ENCODE peak calls at places on chromosomes 12 and 14, in six cellular contexts. One of them, this sample, is unnamed.

GRCh38 chr14:33576014-33576413 is 374.9 kb downstream of the EGLN3 start:
- DNase-seq in brain microvascular endothelial cell: no peak
- DNase-seq in neural progenitor cell: no peak
- DNase-seq in MCF 10A: no peak
- DNase-seq in stomach: no peak
- DNase-seq in psoas muscle: no peak
- DNase-seq in this sample: no peak

GRCh38 chr12:108511633-108512540 is 3.2 kb upstream of the FICD start:
- DNase-seq in stomach: peak
- DNase-seq in brain microvascular endothelial cell: peak
- DNase-seq in neural progenitor cell: peak
- DNase-seq in MCF 10A: peak
- DNase-seq in psoas muscle: peak
- DNase-seq in this sample: peak

GRCh38 chr14:21026988-21027315 is 2.1 kb upstream of the NDRG2 start:
- DNase-seq in stomach: no peak
- DNase-seq in psoas muscle: peak
- DNase-seq in brain microvascular endothelial cell: no peak
- DNase-seq in MCF 10A: no peak
- DNase-seq in neural progenitor cell: no peak
- DNase-seq in this sample: no peak

GRCh38 chr12:24895612-24896011 is 53.3 kb downstream of the BCAT1 start:
- DNase-seq in psoas muscle: no peak
- DNase-seq in stomach: no peak
- DNase-seq in MCF 10A: no peak
- DNase-seq in brain microvascular endothelial cell: no peak
- DNase-seq in neural progenitor cell: no peak
- DNase-seq in this sample: no peak

GRCh38 chr14:67428501-67429031 is 16.6 kb upstream of the PLEK2 start:
- DNase-seq in psoas muscle: no peak
- DNase-seq in brain microvascular endothelial cell: peak
- DNase-seq in MCF 10A: peak
- DNase-seq in neural progenitor cell: no peak
- DNase-seq in stomach: peak
- DNase-seq in this sample: no peak

GRCh38 chr12:45615268-45615667 is 114.2 kb upstream of the ARID2 start:
- DNase-seq in psoas muscle: no peak
- DNase-seq in stomach: no peak
- DNase-seq in brain microvascular endothelial cell: peak
- DNase-seq in neural progenitor cell: no peak
- DNase-seq in MCF 10A: peak
- DNase-seq in this sample: no peak

GRCh38 chr14:93104961-93105360 is 10.8 kb downstream of the ITPK1 start:
- DNase-seq in neural progenitor cell: no peak
- DNase-seq in psoas muscle: no peak
- DNase-seq in brain microvascular endothelial cell: no peak
- DNase-seq in stomach: no peak
- DNase-seq in MCF 10A: peak
- DNase-seq in this sample: no peak

GRCh38 chr12:12488823-12489528 is 73.7 kb downstream of the DUSP16 start:
- DNase-seq in brain microvascular endothelial cell: no peak
- DNase-seq in MCF 10A: no peak
- DNase-seq in neural progenitor cell: no peak
- DNase-seq in stomach: no peak
- DNase-seq in psoas muscle: no peak
- DNase-seq in this sample: no peak

GRCh38 chr12:95437565-95437964 is 36.4 kb upstream of the METAP2 start:
- DNase-seq in stomach: no peak
- DNase-seq in neural progenitor cell: no peak
- DNase-seq in brain microvascular endothelial cell: no peak
- DNase-seq in MCF 10A: no peak
- DNase-seq in psoas muscle: no peak
- DNase-seq in this sample: no peak

DNA sequence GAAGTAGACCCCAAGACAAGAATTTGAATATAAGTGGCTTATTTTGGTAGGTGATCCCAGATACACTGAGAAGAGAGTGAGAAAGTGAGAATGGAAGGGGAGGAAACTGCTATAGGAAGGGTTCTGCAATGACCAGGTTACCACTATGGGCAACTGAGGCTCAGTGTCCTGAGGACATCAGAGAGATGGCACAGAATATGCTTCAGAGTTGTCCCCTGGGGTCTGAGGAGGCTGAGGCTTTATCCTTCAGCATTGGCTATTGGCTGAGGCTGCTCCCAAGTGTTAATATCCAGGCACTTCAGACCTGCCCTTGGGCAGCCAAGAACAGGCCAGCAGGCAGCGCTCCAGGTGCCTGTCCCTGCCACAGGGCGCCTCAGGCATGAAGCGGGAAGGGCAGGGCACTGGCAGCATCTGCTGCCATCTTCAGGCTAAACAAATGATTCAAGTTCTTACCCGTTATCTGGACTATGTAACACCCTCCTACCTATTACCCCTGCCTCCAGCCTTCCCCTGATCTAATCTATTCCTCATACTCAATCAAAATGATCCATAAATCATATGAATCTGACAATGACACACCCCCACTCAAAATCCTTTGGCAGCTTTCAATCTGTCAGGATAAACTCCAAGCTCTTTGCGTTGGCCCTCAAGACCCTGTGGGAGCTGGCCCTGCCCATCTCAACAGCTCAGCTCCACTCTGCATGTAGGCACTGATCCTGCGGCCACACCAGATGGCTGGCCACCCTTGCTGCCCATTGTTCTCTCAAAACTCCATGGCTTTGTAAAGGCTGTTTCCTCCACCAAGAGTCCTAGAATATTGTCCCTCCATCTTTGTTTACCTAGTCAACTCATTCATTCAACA is 42.4 kb downstream of the CKAP4 start:
- DNase-seq in brain microvascular endothelial cell: no peak
- DNase-seq in psoas muscle: peak
- DNase-seq in MCF 10A: peak
- DNase-seq in stomach: no peak
- DNase-seq in neural progenitor cell: peak
- DNase-seq in this sample: no peak
- TF ChIP-seq CTCF in brain microvascular endothelial cell: no peak
- TF ChIP-seq CTCF in psoas muscle: peak
- TF ChIP-seq CTCF in MCF 10A: peak
- TF ChIP-seq CTCF in stomach: no peak
- TF ChIP-seq CTCF in neural progenitor cell: peak
- TF ChIP-seq CTCF in this sample: no peak

GRCh38 chr12:94208433-94208921 is 60.1 kb downstream of the PLXNC1 start:
- DNase-seq in MCF 10A: no peak
- DNase-seq in brain microvascular endothelial cell: peak
- DNase-seq in stomach: no peak
- DNase-seq in psoas muscle: no peak
- DNase-seq in neural progenitor cell: no peak
- DNase-seq in this sample: no peak
- TF ChIP-seq CTCF in MCF 10A: no peak
- TF ChIP-seq CTCF in brain microvascular endothelial cell: no peak
- TF ChIP-seq CTCF in stomach: no peak
- TF ChIP-seq CTCF in psoas muscle: no peak
- TF ChIP-seq CTCF in neural progenitor cell: no peak
- TF ChIP-seq CTCF in this sample: no peak

GRCh38 chr12:3837049-3837448 is 36.1 kb downstream of the PARP11 start:
- DNase-seq in stomach: no peak
- DNase-seq in MCF 10A: no peak
- DNase-seq in neural progenitor cell: peak
- DNase-seq in brain microvascular endothelial cell: no peak
- DNase-seq in psoas muscle: no peak
- DNase-seq in this sample: no peak
- TF ChIP-seq CTCF in stomach: no peak
- TF ChIP-seq CTCF in MCF 10A: no peak
- TF ChIP-seq CTCF in neural progenitor cell: peak
- TF ChIP-seq CTCF in brain microvascular endothelial cell: no peak
- TF ChIP-seq CTCF in psoas muscle: no peak
- TF ChIP-seq CTCF in this sample: no peak

GRCh38 chr12:78209851-78210493 is 379.3 kb downstream of the NAV3 start:
- DNase-seq in stomach: no peak
- DNase-seq in brain microvascular endothelial cell: no peak
- DNase-seq in MCF 10A: no peak
- DNase-seq in psoas muscle: no peak
- DNase-seq in neural progenitor cell: no peak
- DNase-seq in this sample: no peak
- TF ChIP-seq CTCF in stomach: no peak
- TF ChIP-seq CTCF in brain microvascular endothelial cell: no peak
- TF ChIP-seq CTCF in MCF 10A: no peak
- TF ChIP-seq CTCF in psoas muscle: no peak
- TF ChIP-seq CTCF in neural progenitor cell: no peak
- TF ChIP-seq CTCF in this sample: no peak

GRCh38 chr12:3200779-3201738 is 123.9 kb downstream of the TSPAN9 start:
- DNase-seq in neural progenitor cell: peak
- DNase-seq in MCF 10A: no peak
- DNase-seq in psoas muscle: no peak
- DNase-seq in stomach: no peak
- DNase-seq in brain microvascular endothelial cell: no peak
- DNase-seq in this sample: no peak
- TF ChIP-seq CTCF in neural progenitor cell: peak
- TF ChIP-seq CTCF in MCF 10A: no peak
- TF ChIP-seq CTCF in psoas muscle: no peak
- TF ChIP-seq CTCF in stomach: no peak
- TF ChIP-seq CTCF in brain microvascular endothelial cell: no peak
- TF ChIP-seq CTCF in this sample: no peak

GRCh38 chr12:65602191-65602578 is 222.1 kb upstream of the HMGA2 start:
- DNase-seq in brain microvascular endothelial cell: no peak
- DNase-seq in stomach: no peak
- DNase-seq in MCF 10A: no peak
- DNase-seq in neural progenitor cell: no peak
- DNase-seq in psoas muscle: no peak
- DNase-seq in this sample: no peak
- TF ChIP-seq CTCF in brain microvascular endothelial cell: no peak
- TF ChIP-seq CTCF in stomach: no peak
- TF ChIP-seq CTCF in MCF 10A: no peak
- TF ChIP-seq CTCF in neural progenitor cell: no peak
- TF ChIP-seq CTCF in psoas muscle: no peak
- TF ChIP-seq CTCF in this sample: no peak

GRCh38 chr12:6613776-6614512 is 6.8 kb upstream of the CHD4 start:
- DNase-seq in stomach: peak
- DNase-seq in psoas muscle: peak
- DNase-seq in MCF 10A: peak
- DNase-seq in brain microvascular endothelial cell: peak
- DNase-seq in neural progenitor cell: peak
- DNase-seq in this sample: peak
- TF ChIP-seq CTCF in stomach: no peak
- TF ChIP-seq CTCF in psoas muscle: peak
- TF ChIP-seq CTCF in MCF 10A: no peak
- TF ChIP-seq CTCF in brain microvascular endothelial cell: peak
- TF ChIP-seq CTCF in neural progenitor cell: peak
- TF ChIP-seq CTCF in this sample: no peak

DNA sequence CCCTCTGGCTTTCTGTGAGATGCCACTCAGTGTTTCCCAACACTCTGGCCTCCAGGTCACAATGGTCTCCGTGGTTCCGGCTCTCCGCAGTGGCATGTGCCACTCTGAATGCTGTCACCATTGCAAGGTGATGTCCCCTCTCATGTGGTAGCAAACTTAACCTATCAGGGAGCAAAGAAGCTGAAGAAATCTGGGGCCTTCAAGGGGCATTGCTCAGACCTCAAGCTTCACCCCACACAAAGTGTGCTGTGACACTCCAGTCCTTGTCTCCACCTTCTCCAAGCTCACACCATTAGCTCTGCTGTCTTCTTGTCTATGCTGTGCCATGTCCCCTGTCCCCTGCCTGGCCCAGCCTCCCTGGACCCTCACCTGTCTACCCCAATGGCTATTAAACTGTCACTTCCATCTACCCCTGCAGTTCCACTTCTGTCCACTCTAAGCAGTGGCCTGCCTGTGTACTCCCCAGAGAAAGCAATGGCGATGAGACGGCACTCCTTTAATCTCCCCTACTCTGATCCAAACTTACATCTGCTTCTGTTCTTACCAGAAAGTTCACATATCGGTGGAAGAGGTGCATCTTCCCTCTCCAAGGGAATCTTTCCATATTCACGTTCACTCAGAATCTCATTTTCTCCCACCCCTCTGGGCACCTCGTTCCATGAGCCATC is 93.7 kb downstream of the DHRS2 start:
- DNase-seq in psoas muscle: no peak
- DNase-seq in MCF 10A: no peak
- DNase-seq in brain microvascular endothelial cell: no peak
- DNase-seq in stomach: no peak
- DNase-seq in neural progenitor cell: no peak
- DNase-seq in this sample: no peak
- TF ChIP-seq CTCF in psoas muscle: no peak
- TF ChIP-seq CTCF in MCF 10A: no peak
- TF ChIP-seq CTCF in brain microvascular endothelial cell: peak
- TF ChIP-seq CTCF in stomach: no peak
- TF ChIP-seq CTCF in neural progenitor cell: no peak
- TF ChIP-seq CTCF in this sample: no peak

GRCh38 chr12:22043943-22044342 is 2.1 kb upstream of the CMAS start:
- DNase-seq in MCF 10A: no peak
- DNase-seq in neural progenitor cell: no peak
- DNase-seq in stomach: no peak
- DNase-seq in brain microvascular endothelial cell: no peak
- DNase-seq in psoas muscle: no peak
- DNase-seq in this sample: no peak

GRCh38 chr12:22047495-22047894 is 1.5 kb downstream of the CMAS start:
- DNase-seq in neural progenitor cell: no peak
- DNase-seq in psoas muscle: no peak
- DNase-seq in MCF 10A: no peak
- DNase-seq in brain microvascular endothelial cell: no peak
- DNase-seq in stomach: no peak
- DNase-seq in this sample: no peak

GRCh38 chr12:22046968-22047390 is 961 bp downstream of the CMAS start:
- DNase-seq in stomach: no peak
- DNase-seq in MCF 10A: no peak
- DNase-seq in brain microvascular endothelial cell: no peak
- DNase-seq in psoas muscle: no peak
- DNase-seq in neural progenitor cell: no peak
- DNase-seq in this sample: no peak

GRCh38 chr12:22048351-22049041 is 2.5 kb downstream of the CMAS start:
- DNase-seq in neural progenitor cell: peak
- DNase-seq in psoas muscle: no peak
- DNase-seq in MCF 10A: no peak
- DNase-seq in brain microvascular endothelial cell: no peak
- DNase-seq in stomach: no peak
- DNase-seq in this sample: no peak

GRCh38 chr12:22046090-22046967 is at the start of gene CMAS:
- DNase-seq in stomach: peak
- DNase-seq in psoas muscle: peak
- DNase-seq in neural progenitor cell: peak
- DNase-seq in MCF 10A: peak
- DNase-seq in brain microvascular endothelial cell: peak
- DNase-seq in this sample: peak
- TF ChIP-seq CTCF in stomach: no peak
- TF ChIP-seq CTCF in psoas muscle: no peak
- TF ChIP-seq CTCF in neural progenitor cell: no peak
- TF ChIP-seq CTCF in MCF 10A: no peak
- TF ChIP-seq CTCF in brain microvascular endothelial cell: no peak
- TF ChIP-seq CTCF in this sample: no peak